ENCODE peak calls at places on chromosomes 12 and 14, in seven cellular contexts. One of them, this sample, is unnamed.
A peak's percentile ranks its signal among the peaks of the same experiment; 100 is the strongest.

GRCh38 chr12:92070864-92071445 is 74.7 kb downstream of the BTG1 start:
- DNase-seq in GM10248: no peak
- DNase-seq in cardiac fibroblast: peak; percentile 38
- DNase-seq in SW 1271: no peak
- DNase-seq in choroid plexus epithelial cell: peak; percentile 78
- DNase-seq in mammary epithelial cell: no peak
- DNase-seq in AG04450: no peak
- DNase-seq in this sample: peak; percentile 86

GRCh38 chr14:24179961-24180726 is 8.3 kb downstream of the REC8 start:
- DNase-seq in SW 1271: no peak
- DNase-seq in cardiac fibroblast: peak; percentile 70
- DNase-seq in choroid plexus epithelial cell: peak; percentile 69
- DNase-seq in AG04450: peak; percentile 27
- DNase-seq in GM10248: no peak
- DNase-seq in mammary epithelial cell: peak; percentile 51
- DNase-seq in this sample: peak; percentile 88

GRCh38 chr12:94832780-94833760 is 170.4 kb downstream of the NDUFA12 start:
- DNase-seq in GM10248: no peak
- DNase-seq in AG04450: no peak
- DNase-seq in SW 1271: no peak
- DNase-seq in cardiac fibroblast: peak; percentile 35
- DNase-seq in mammary epithelial cell: no peak
- DNase-seq in choroid plexus epithelial cell: peak; percentile 81
- DNase-seq in this sample: peak; percentile 64

GRCh38 chr12:46110928-46111699 is 120.7 kb upstream of the SCAF11 start:
- DNase-seq in GM10248: no peak
- DNase-seq in AG04450: no peak
- DNase-seq in mammary epithelial cell: peak; percentile 64
- DNase-seq in choroid plexus epithelial cell: peak; percentile 12
- DNase-seq in SW 1271: no peak
- DNase-seq in cardiac fibroblast: no peak
- DNase-seq in this sample: no peak

GRCh38 chr12:95446511-95446910 is 27.4 kb upstream of the METAP2 start:
- DNase-seq in cardiac fibroblast: peak; percentile 37
- DNase-seq in AG04450: no peak
- DNase-seq in GM10248: no peak
- DNase-seq in SW 1271: no peak
- DNase-seq in mammary epithelial cell: no peak
- DNase-seq in choroid plexus epithelial cell: peak; percentile 45
- DNase-seq in this sample: peak; percentile 47

GRCh38 chr14:81436296-81437138 is 36.4 kb upstream of the STON2 start:
- DNase-seq in cardiac fibroblast: peak; percentile 64
- DNase-seq in choroid plexus epithelial cell: peak; percentile 52
- DNase-seq in GM10248: peak; percentile 80
- DNase-seq in mammary epithelial cell: peak; percentile 84
- DNase-seq in SW 1271: no peak
- DNase-seq in AG04450: no peak
- DNase-seq in this sample: peak; percentile 47

GRCh38 chr12:49533331-49533730 is 5.5 kb upstream of the KCNH3 start:
- DNase-seq in choroid plexus epithelial cell: no peak
- DNase-seq in mammary epithelial cell: no peak
- DNase-seq in GM10248: no peak
- DNase-seq in SW 1271: no peak
- DNase-seq in cardiac fibroblast: no peak
- DNase-seq in AG04450: no peak
- DNase-seq in this sample: no peak

GRCh38 chr12:45284096-45284901 is 68.4 kb downstream of the ANO6 start:
- DNase-seq in SW 1271: no peak
- DNase-seq in choroid plexus epithelial cell: peak; percentile 91
- DNase-seq in GM10248: no peak
- DNase-seq in cardiac fibroblast: peak; percentile 70
- DNase-seq in mammary epithelial cell: no peak
- DNase-seq in AG04450: peak; percentile 61
- DNase-seq in this sample: peak; percentile 29

GRCh38 chr14:33307691-33308369 is 369.2 kb downstream of the NPAS3 start:
- DNase-seq in GM10248: no peak
- DNase-seq in SW 1271: no peak
- DNase-seq in AG04450: no peak
- DNase-seq in mammary epithelial cell: no peak
- DNase-seq in choroid plexus epithelial cell: peak; percentile 9
- DNase-seq in cardiac fibroblast: peak; percentile 32
- DNase-seq in this sample: peak; percentile 91

GRCh38 chr12:51421266-51421884 is 3.3 kb upstream of the SLC4A8 start:
- DNase-seq in mammary epithelial cell: peak; percentile 46
- DNase-seq in AG04450: peak; percentile 48
- DNase-seq in cardiac fibroblast: peak; percentile 82
- DNase-seq in SW 1271: peak; percentile 15
- DNase-seq in GM10248: peak; percentile 59
- DNase-seq in choroid plexus epithelial cell: peak; percentile 80
- DNase-seq in this sample: peak; percentile 74

GRCh38 chr12:64701283-64701682 is 57.9 kb downstream of the GNS start:
- DNase-seq in SW 1271: no peak
- DNase-seq in cardiac fibroblast: no peak
- DNase-seq in AG04450: no peak
- DNase-seq in GM10248: no peak
- DNase-seq in choroid plexus epithelial cell: no peak
- DNase-seq in mammary epithelial cell: no peak
- DNase-seq in this sample: no peak

GRCh38 chr12:109606261-109607028 is 32.9 kb downstream of the MVK start:
- DNase-seq in GM10248: no peak
- DNase-seq in choroid plexus epithelial cell: peak; percentile 33
- DNase-seq in SW 1271: no peak
- DNase-seq in cardiac fibroblast: peak; percentile 13
- DNase-seq in mammary epithelial cell: no peak
- DNase-seq in AG04450: no peak
- DNase-seq in this sample: no peak

GRCh38 chr12:85657251-85657650 is 179.0 kb downstream of the RASSF9 start:
- DNase-seq in cardiac fibroblast: no peak
- DNase-seq in SW 1271: no peak
- DNase-seq in AG04450: no peak
- DNase-seq in mammary epithelial cell: no peak
- DNase-seq in GM10248: no peak
- DNase-seq in choroid plexus epithelial cell: no peak
- DNase-seq in this sample: no peak

GRCh38 chr14:62443796-62444195 is 601.5 kb downstream of the KCNH5 start:
- DNase-seq in choroid plexus epithelial cell: peak; percentile 55
- DNase-seq in cardiac fibroblast: no peak
- DNase-seq in AG04450: peak; percentile 54
- DNase-seq in GM10248: no peak
- DNase-seq in SW 1271: no peak
- DNase-seq in mammary epithelial cell: peak; percentile 77
- DNase-seq in this sample: peak; percentile 14

GRCh38 chr12:100908501-100908900 is 113.9 kb downstream of the ANO4 start:
- DNase-seq in AG04450: peak; percentile 15
- DNase-seq in cardiac fibroblast: peak; percentile 29
- DNase-seq in mammary epithelial cell: peak; percentile 70
- DNase-seq in GM10248: no peak
- DNase-seq in SW 1271: no peak
- DNase-seq in choroid plexus epithelial cell: peak; percentile 43
- DNase-seq in this sample: peak; percentile 95

This sample was measured in fibroblast of mammary gland.